ENCODE peak calls at places on chromosomes 11 and 22, in seven cellular contexts. One of them, this sample, is unnamed.

GRCh38 chr22:48840112-48840949 is 987.3 kb downstream of the BRD1 start:
- DNase-seq in GM12878: no peak
- DNase-seq in GM23248: no peak
- DNase-seq in HCT116: no peak
- DNase-seq in GM23338: no peak
- DNase-seq in PC-3: no peak
- DNase-seq in endothelial cell of umbilical vein: no peak
- DNase-seq in this sample: no peak

GRCh38 chr11:68819362-68819761 is 22.4 kb downstream of the CPT1A start:
- DNase-seq in GM12878: no peak
- DNase-seq in GM23248: no peak
- DNase-seq in HCT116: no peak
- DNase-seq in GM23338: no peak
- DNase-seq in PC-3: no peak
- DNase-seq in endothelial cell of umbilical vein: no peak
- DNase-seq in this sample: no peak

GRCh38 chr11:129795089-129795488 is 20.6 kb upstream of the TMEM45B start:
- DNase-seq in GM12878: no peak
- DNase-seq in GM23248: no peak
- DNase-seq in HCT116: no peak
- DNase-seq in GM23338: no peak
- DNase-seq in PC-3: no peak
- DNase-seq in endothelial cell of umbilical vein: no peak
- DNase-seq in this sample: no peak

GRCh38 chr22:33687464-33687863 is 232.8 kb downstream of the LARGE1 start:
- DNase-seq in GM12878: no peak
- DNase-seq in GM23248: no peak
- DNase-seq in HCT116: no peak
- DNase-seq in GM23338: no peak
- DNase-seq in PC-3: no peak
- DNase-seq in endothelial cell of umbilical vein: no peak
- DNase-seq in this sample: no peak

GRCh38 chr11:65110354-65110861 is 1.3 kb upstream of the TM7SF2 start:
- DNase-seq in GM12878: no peak
- DNase-seq in GM23248: peak; percentile 86
- DNase-seq in HCT116: no peak
- DNase-seq in GM23338: peak; percentile 93
- DNase-seq in PC-3: peak; percentile 96
- DNase-seq in endothelial cell of umbilical vein: peak; percentile 87
- DNase-seq in this sample: peak; percentile 59

GRCh38 chr11:126992804-126993111 is 7.8 kb downstream of the KIRREL3 start:
- DNase-seq in GM12878: no peak
- DNase-seq in GM23248: peak; percentile 92
- DNase-seq in HCT116: no peak
- DNase-seq in GM23338: no peak
- DNase-seq in PC-3: peak; percentile 17
- DNase-seq in endothelial cell of umbilical vein: no peak
- DNase-seq in this sample: peak; percentile 43

GRCh38 chr11:68843052-68843561 is 1.4 kb upstream of the CPT1A start:
- DNase-seq in GM12878: no peak
- DNase-seq in GM23248: peak; percentile 62
- DNase-seq in HCT116: no peak
- DNase-seq in GM23338: peak; percentile 72
- DNase-seq in PC-3: no peak
- DNase-seq in endothelial cell of umbilical vein: peak; percentile 37
- DNase-seq in this sample: peak; percentile 43

GRCh38 chr11:123822591-123822990 is 16.4 kb upstream of the OR6M1 start:
- DNase-seq in GM12878: no peak
- DNase-seq in GM23248: no peak
- DNase-seq in HCT116: no peak
- DNase-seq in GM23338: peak; percentile 22
- DNase-seq in PC-3: no peak
- DNase-seq in endothelial cell of umbilical vein: no peak
- DNase-seq in this sample: peak; percentile 23

GRCh38 chr11:2933376-2934056 is 4.3 kb upstream of the PHLDA2 start:
- DNase-seq in GM12878: peak; percentile 21
- DNase-seq in GM23248: peak; percentile 97
- DNase-seq in HCT116: peak; percentile 89
- DNase-seq in GM23338: peak; percentile 37
- DNase-seq in PC-3: peak; percentile 96
- DNase-seq in endothelial cell of umbilical vein: peak; percentile 66
- DNase-seq in this sample: peak; percentile 78

GRCh38 chr22:42388130-42388797 is 43.9 kb downstream of the NFAM1 start:
- DNase-seq in GM12878: no peak
- DNase-seq in GM23248: peak; percentile 25
- DNase-seq in HCT116: no peak
- DNase-seq in GM23338: peak; percentile 58
- DNase-seq in PC-3: peak; percentile 9
- DNase-seq in endothelial cell of umbilical vein: no peak
- DNase-seq in this sample: peak; percentile 26

GRCh38 chr11:64592656-64593055 is 1.6 kb downstream of the SLC22A12 start:
- DNase-seq in GM12878: no peak
- DNase-seq in GM23248: no peak
- DNase-seq in HCT116: no peak
- DNase-seq in GM23338: no peak
- DNase-seq in PC-3: no peak
- DNase-seq in endothelial cell of umbilical vein: no peak
- DNase-seq in this sample: no peak

GRCh38 chr11:128503231-128503991 is 83.9 kb downstream of the ETS1 start:
- DNase-seq in GM12878: no peak
- DNase-seq in GM23248: peak; percentile 96
- DNase-seq in HCT116: no peak
- DNase-seq in GM23338: no peak
- DNase-seq in PC-3: no peak
- DNase-seq in endothelial cell of umbilical vein: peak; percentile 52
- DNase-seq in this sample: peak; percentile 87

GRCh38 chr22:28031383-28031922 is 112.4 kb upstream of the PITPNB start:
- DNase-seq in GM12878: no peak
- DNase-seq in GM23248: no peak
- DNase-seq in HCT116: no peak
- DNase-seq in GM23338: no peak
- DNase-seq in PC-3: no peak
- DNase-seq in endothelial cell of umbilical vein: no peak
- DNase-seq in this sample: no peak

GRCh38 chr22:28795071-28795693 is 5.2 kb downstream of the XBP1 start:
- DNase-seq in GM12878: no peak
- DNase-seq in GM23248: no peak
- DNase-seq in HCT116: no peak
- DNase-seq in GM23338: no peak
- DNase-seq in PC-3: no peak
- DNase-seq in endothelial cell of umbilical vein: no peak
- DNase-seq in this sample: no peak

GRCh38 chr11:134258577-134258976 is 5.2 kb downstream of the ACAD8 start:
- DNase-seq in GM12878: no peak
- DNase-seq in GM23248: no peak
- DNase-seq in HCT116: no peak
- DNase-seq in GM23338: no peak
- DNase-seq in PC-3: no peak
- DNase-seq in endothelial cell of umbilical vein: no peak
- DNase-seq in this sample: no peak

GRCh38 chr11:134257101-134257500 is 3.7 kb downstream of the ACAD8 start:
- DNase-seq in GM12878: no peak
- DNase-seq in GM23248: no peak
- DNase-seq in HCT116: no peak
- DNase-seq in GM23338: no peak
- DNase-seq in PC-3: no peak
- DNase-seq in endothelial cell of umbilical vein: no peak
- DNase-seq in this sample: no peak

GRCh38 chr11:134261626-134262488 is 8.5 kb downstream of the ACAD8 start:
- DNase-seq in GM12878: no peak
- DNase-seq in GM23248: peak; percentile 49
- DNase-seq in HCT116: peak; percentile 6
- DNase-seq in GM23338: peak; percentile 84
- DNase-seq in PC-3: peak; percentile 65
- DNase-seq in endothelial cell of umbilical vein: peak; percentile 19
- DNase-seq in this sample: no peak

GRCh38 chr11:134260503-134260902 is 7.1 kb downstream of the ACAD8 start:
- DNase-seq in GM12878: no peak
- DNase-seq in GM23248: no peak
- DNase-seq in HCT116: no peak
- DNase-seq in GM23338: no peak
- DNase-seq in PC-3: no peak
- DNase-seq in endothelial cell of umbilical vein: no peak
- DNase-seq in this sample: no peak

GRCh38 chr11:134261000-134261399 is 7.6 kb downstream of the ACAD8 start:
- DNase-seq in GM12878: no peak
- DNase-seq in GM23248: no peak
- DNase-seq in HCT116: no peak
- DNase-seq in GM23338: no peak
- DNase-seq in PC-3: no peak
- DNase-seq in endothelial cell of umbilical vein: no peak
- DNase-seq in this sample: no peak
- H3K4me1 ChIP-seq in GM12878: peaks cover 3% of the 10 kb centered on the region
- H3K4me1 ChIP-seq in GM23248: peaks cover 2% of the 10 kb centered on the region
- H3K4me1 ChIP-seq in HCT116: no peaks in the 10 kb centered on the region
- H3K4me1 ChIP-seq in GM23338: peaks cover 7% of the 10 kb centered on the region
- H3K4me1 ChIP-seq in PC-3: peaks cover 11% of the 10 kb centered on the region
- H3K4me1 ChIP-seq in endothelial cell of umbilical vein: no peaks in the 10 kb centered on the region
- H3K4me1 ChIP-seq in this sample: no peaks in the 10 kb centered on the region

GRCh38 chr11:9160166-9160565 is 68.8 kb upstream of the SCUBE2 start:
- DNase-seq in GM12878: no peak
- DNase-seq in GM23248: peak; percentile 69
- DNase-seq in HCT116: no peak
- DNase-seq in GM23338: no peak
- DNase-seq in PC-3: no peak
- DNase-seq in endothelial cell of umbilical vein: peak; percentile 87
- DNase-seq in this sample: no peak
- H4K20me1 ChIP-seq in GM12878: no peaks in the 10 kb centered on the region
- H4K20me1 ChIP-seq in GM23248: no peaks in the 10 kb centered on the region
- H4K20me1 ChIP-seq in HCT116: no peaks in the 10 kb centered on the region
- H4K20me1 ChIP-seq in GM23338: no peaks in the 10 kb centered on the region
- H4K20me1 ChIP-seq in PC-3: peaks cover 4% of the 10 kb centered on the region
- H4K20me1 ChIP-seq in endothelial cell of umbilical vein: no peaks in the 10 kb centered on the region
- H4K20me1 ChIP-seq in this sample: no peaks in the 10 kb centered on the region

GRCh38 chr11:118210323-118210722 is 14.5 kb downstream of the JAML start:
- DNase-seq in GM12878: no peak
- DNase-seq in GM23248: no peak
- DNase-seq in HCT116: no peak
- DNase-seq in GM23338: no peak
- DNase-seq in PC-3: no peak
- DNase-seq in endothelial cell of umbilical vein: no peak
- DNase-seq in this sample: no peak

GRCh38 chr11:118209037-118209436 is 15.8 kb downstream of the JAML start:
- DNase-seq in GM12878: no peak
- DNase-seq in GM23248: no peak
- DNase-seq in HCT116: no peak
- DNase-seq in GM23338: no peak
- DNase-seq in PC-3: no peak
- DNase-seq in endothelial cell of umbilical vein: no peak
- DNase-seq in this sample: no peak

GRCh38 chr11:118212131-118212725 is 12.6 kb downstream of the JAML start:
- DNase-seq in GM12878: no peak
- DNase-seq in GM23248: no peak
- DNase-seq in HCT116: no peak
- DNase-seq in GM23338: peak; percentile 49
- DNase-seq in PC-3: no peak
- DNase-seq in endothelial cell of umbilical vein: no peak
- DNase-seq in this sample: no peak

GRCh38 chr11:118212781-118213565 is 11.8 kb downstream of the JAML start:
- DNase-seq in GM12878: no peak
- DNase-seq in GM23248: no peak
- DNase-seq in HCT116: no peak
- DNase-seq in GM23338: no peak
- DNase-seq in PC-3: no peak
- DNase-seq in endothelial cell of umbilical vein: no peak
- DNase-seq in this sample: no peak

GRCh38 chr11:118211006-118211405 is 13.8 kb downstream of the JAML start:
- DNase-seq in GM12878: no peak
- DNase-seq in GM23248: peak; percentile 83
- DNase-seq in HCT116: no peak
- DNase-seq in GM23338: peak; percentile 77
- DNase-seq in PC-3: no peak
- DNase-seq in endothelial cell of umbilical vein: no peak
- DNase-seq in this sample: peak; percentile 46
- TF ChIP-seq EZH2 in GM12878: no peak
- TF ChIP-seq EZH2 in GM23248: no peak
- TF ChIP-seq EZH2 in HCT116: no peak
- TF ChIP-seq EZH2 in GM23338: no peak
- TF ChIP-seq EZH2 in PC-3: no peak
- TF ChIP-seq EZH2 in endothelial cell of umbilical vein: no peak
- TF ChIP-seq EZH2 in this sample: no peak

GRCh38 chr11:12171921-12172320 is 61.5 kb downstream of the MICAL2 start:
- DNase-seq in GM12878: no peak
- DNase-seq in GM23248: no peak
- DNase-seq in HCT116: no peak
- DNase-seq in GM23338: no peak
- DNase-seq in PC-3: no peak
- DNase-seq in endothelial cell of umbilical vein: no peak
- DNase-seq in this sample: no peak
- H3K4me1 ChIP-seq in GM12878: peaks cover 15% of the 10 kb centered on the region
- H3K4me1 ChIP-seq in GM23248: peaks cover 57% of the 10 kb centered on the region
- H3K4me1 ChIP-seq in HCT116: peaks cover 60% of the 10 kb centered on the region
- H3K4me1 ChIP-seq in GM23338: no peaks in the 10 kb centered on the region
- H3K4me1 ChIP-seq in PC-3: peaks cover 65% of the 10 kb centered on the region
- H3K4me1 ChIP-seq in endothelial cell of umbilical vein: peaks cover 41% of the 10 kb centered on the region
- H3K4me1 ChIP-seq in this sample: peaks cover 23% of the 10 kb centered on the region

DNA sequence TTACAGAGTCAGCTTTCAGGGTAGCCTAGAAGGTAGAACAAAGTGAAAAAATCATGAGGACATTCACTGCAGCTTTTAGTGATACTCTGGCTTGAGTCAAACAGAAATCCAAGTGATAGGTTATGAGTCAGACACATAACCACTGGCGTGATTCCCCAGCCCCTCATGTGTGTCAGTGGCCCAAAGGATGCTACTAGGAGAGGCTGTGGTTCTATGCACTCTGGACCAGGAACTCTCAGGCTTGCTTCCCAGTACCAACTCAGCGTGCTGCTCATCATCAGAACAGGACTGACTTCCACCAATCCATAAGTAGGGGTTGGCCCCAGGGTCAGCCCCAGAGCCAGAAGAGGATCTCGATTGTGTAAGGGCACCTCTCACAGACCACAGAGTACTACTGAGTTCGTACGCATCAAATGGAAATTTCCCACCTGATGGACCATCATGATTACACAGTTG is 116.8 kb downstream of the MED15 start:
- DNase-seq in GM12878: peak; percentile 85
- DNase-seq in GM23248: peak; percentile 50
- DNase-seq in HCT116: no peak
- DNase-seq in GM23338: no peak
- DNase-seq in PC-3: peak; percentile 23
- DNase-seq in endothelial cell of umbilical vein: no peak
- DNase-seq in this sample: no peak
- H4K20me1 ChIP-seq in GM12878: no peaks in the 10 kb centered on the region
- H4K20me1 ChIP-seq in GM23248: no peaks in the 10 kb centered on the region
- H4K20me1 ChIP-seq in HCT116: no peaks in the 10 kb centered on the region
- H4K20me1 ChIP-seq in GM23338: no peaks in the 10 kb centered on the region
- H4K20me1 ChIP-seq in PC-3: no peaks in the 10 kb centered on the region
- H4K20me1 ChIP-seq in endothelial cell of umbilical vein: no peaks in the 10 kb centered on the region
- H4K20me1 ChIP-seq in this sample: no peaks in the 10 kb centered on the region